ENCODE peak calls at places on chromosomes 3 and 15, in nine cellular contexts. W, J, D, X, R, P, M, N and E are unnamed samples. For H3K36me3, the result is how much of the 10 kb centered on the place peaks cover.

GRCh38 chr3:99633887-99634558 is 4.4 kb upstream of the COL8A1 start:
- DNase-seq in D (no peak), M (no peak), J (no peak), X (no peak), P (no peak), R (peak), N (no peak), W (no peak), E (peak)

GRCh38 chr3:81726735-81727134 is 34.7 kb downstream of the GBE1 start:
- DNase-seq in P (no peak), N (no peak), J (no peak), M (no peak), W (no peak), R (peak), D (no peak), X (no peak), E (peak)

GRCh38 chr3:123054422-123054821 is 12.4 kb upstream of the PDIA5 start:
- DNase-seq in R (no peak), J (no peak), D (no peak), W (no peak), P (no peak), M (no peak), X (no peak), N (no peak), E (no peak)

GRCh38 chr15:89946681-89947313 is 34.0 kb upstream of the ARPIN start:
- DNase-seq in X (no peak), J (no peak), P (no peak), R (no peak), W (no peak), D (no peak), N (no peak), M (no peak), E (no peak)

GRCh38 chr3:124768812-124769211 is 38.6 kb downstream of the UMPS start:
- DNase-seq in X (no peak), D (no peak), M (peak), N (peak), P (no peak), W (peak), J (no peak), R (no peak), E (peak)

GRCh38 chr3:36210840-36211655 is 169.3 kb upstream of the STAC start:
- DNase-seq in P (no peak), R (no peak), W (no peak), D (no peak), X (no peak), J (no peak), N (no peak), M (no peak), E (no peak)

GRCh38 chr3:134638385-134639020 is 12.3 kb downstream of the KY start:
- DNase-seq in M (peak), X (no peak), P (no peak), W (no peak), N (no peak), D (no peak), R (no peak), J (no peak), E (no peak)

GRCh38 chr3:105626739-105627138 is 242.1 kb downstream of the CBLB start:
- DNase-seq in W (no peak), M (no peak), D (no peak), J (no peak), X (no peak), N (no peak), R (no peak), P (no peak), E (no peak)

GRCh38 chr3:23103764-23104163 is 99.4 kb upstream of the UBE2E2 start:
- DNase-seq in P (no peak), W (no peak), J (no peak), N (no peak), X (no peak), M (no peak), R (no peak), D (no peak), E (no peak)

GRCh38 chr3:186260726-186261125 is 101.3 kb downstream of the DGKG start:
- DNase-seq in W (no peak), R (no peak), D (no peak), P (no peak), N (peak), M (no peak), X (no peak), J (no peak), E (no peak)

GRCh38 chr3:122609798-122610559 is 32.5 kb downstream of the PARP15 start:
- DNase-seq in J (no peak), D (no peak), P (no peak), R (peak), X (no peak), M (no peak), N (no peak), W (no peak), E (peak)

GRCh38 chr3:76415384-76415783 is 624.5 kb upstream of the ROBO2 start:
- DNase-seq in D (no peak), P (no peak), X (no peak), R (no peak), M (no peak), W (no peak), J (no peak), N (no peak), E (no peak)

GRCh38 chr15:94080416-94080815 is 150.9 kb upstream of the MCTP2 start:
- DNase-seq in W (no peak), M (no peak), X (peak), R (peak), P (no peak), D (no peak), N (no peak), J (peak), E (peak)

GRCh38 chr15:85704021-85704420 is 90.7 kb downstream of the KLHL25 start:
- DNase-seq in R (peak), D (no peak), M (no peak), X (no peak), W (no peak), J (no peak), N (no peak), P (no peak), E (no peak)

GRCh38 chr3:14137445-14137844 is 12.6 kb downstream of the TMEM43 start:
- DNase-seq in J (no peak), R (no peak), P (no peak), N (no peak), M (no peak), W (no peak), X (no peak), D (no peak), E (peak)

GRCh38 chr15:29055876-29056275 is 170.1 kb downstream of the APBA2 start:
- DNase-seq in X (no peak), J (no peak), W (no peak), D (no peak), M (no peak), P (no peak), N (peak), R (no peak), E (no peak)

GRCh38 chr3:53169045-53169831 is 8.2 kb downstream of the PRKCD start:
- DNase-seq in P (no peak), W (no peak), D (peak), X (no peak), R (no peak), M (no peak), J (no peak), N (peak), E (no peak)
- TF ChIP-seq CTCF in P (no peak), W (no peak), D (peak), X (no peak), R (no peak), M (no peak), J (no peak), N (no peak), E (no peak)

GRCh38 chr15:70111203-70112017 is 13.7 kb upstream of the TLE3 start:
- DNase-seq in P (no peak), J (peak), N (peak), X (peak), W (peak), R (peak), D (peak), M (peak), E (no peak)
- H3K4me3 ChIP-seq in P (no peak), J (peak), N (no peak), X (no peak), W (no peak), R (no peak), D (no peak), M (peak), E (no peak)

DNA sequence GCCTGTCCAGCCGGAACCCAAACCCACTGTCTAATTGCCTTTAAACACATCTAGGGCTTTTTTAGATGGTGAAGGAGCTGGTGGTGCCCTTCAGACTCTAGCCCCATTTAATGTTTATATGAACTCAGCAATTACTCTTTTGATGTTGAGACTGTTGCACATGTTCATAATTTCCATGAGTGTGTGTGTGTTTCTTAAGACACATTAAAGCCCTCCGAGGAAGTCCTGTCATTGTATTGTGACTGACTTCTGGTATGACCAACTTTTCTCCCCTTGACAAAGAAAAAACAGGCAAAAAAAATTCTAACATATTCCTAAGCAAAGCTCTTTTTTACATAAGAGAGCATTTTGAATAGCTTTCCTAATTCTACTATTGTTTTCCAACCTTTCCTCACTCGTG is 91.6 kb downstream of the FLNB start:
- DNase-seq in N (no peak), W (no peak), P (no peak), D (no peak), R (no peak), J (no peak), M (no peak), X (no peak), E (no peak)
- H3K36me3 ChIP-seq in N (half or more), W (under half), P (under half), D (under half), R (half or more), J (under half), M (under half), X (half or more), E (under half)

DNA sequence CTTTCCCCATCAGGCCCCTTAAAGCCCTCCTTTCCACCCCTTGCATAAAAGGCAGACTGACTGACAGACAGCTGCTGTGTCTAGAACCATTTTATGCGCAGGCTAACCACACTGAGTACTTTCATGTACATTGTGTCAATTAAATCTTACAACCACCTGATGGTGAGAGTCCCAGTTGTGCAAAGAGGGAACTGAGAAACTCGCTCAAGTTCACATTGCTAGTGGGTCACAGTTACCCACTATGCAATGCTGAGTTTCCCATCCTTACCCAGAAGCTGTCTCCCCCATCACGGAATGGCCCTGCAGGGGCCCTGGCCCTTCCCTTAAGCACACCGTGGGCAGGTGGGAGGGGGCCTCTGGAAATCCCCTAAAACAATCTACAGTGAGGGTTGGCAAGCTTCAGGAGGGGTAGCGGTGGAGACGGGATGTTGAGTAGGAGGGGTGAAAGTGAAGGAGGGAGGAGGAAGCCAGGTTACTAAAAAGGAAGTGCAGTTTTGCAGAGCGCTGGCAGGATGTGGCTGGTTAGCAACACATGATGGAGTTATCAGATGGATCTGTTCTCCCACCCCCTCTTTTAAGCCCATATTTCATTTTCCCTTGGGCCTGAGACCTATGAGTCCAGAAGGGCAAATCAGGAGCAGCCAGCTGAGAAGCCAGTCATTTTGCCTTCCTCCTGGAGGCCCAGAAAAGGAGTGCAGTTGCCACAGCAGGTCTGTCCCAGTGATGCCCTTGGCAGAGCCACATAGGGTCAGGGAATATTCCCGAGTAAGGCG is 30.0 kb downstream of the STARD5 start:
- DNase-seq in R (no peak), X (no peak), D (peak), N (peak), M (no peak), W (no peak), J (no peak), P (peak), E (no peak)
- TF ChIP-seq CTCF in R (no peak), X (no peak), D (no peak), N (no peak), M (no peak), W (no peak), J (no peak), P (no peak), E (no peak)

DNA sequence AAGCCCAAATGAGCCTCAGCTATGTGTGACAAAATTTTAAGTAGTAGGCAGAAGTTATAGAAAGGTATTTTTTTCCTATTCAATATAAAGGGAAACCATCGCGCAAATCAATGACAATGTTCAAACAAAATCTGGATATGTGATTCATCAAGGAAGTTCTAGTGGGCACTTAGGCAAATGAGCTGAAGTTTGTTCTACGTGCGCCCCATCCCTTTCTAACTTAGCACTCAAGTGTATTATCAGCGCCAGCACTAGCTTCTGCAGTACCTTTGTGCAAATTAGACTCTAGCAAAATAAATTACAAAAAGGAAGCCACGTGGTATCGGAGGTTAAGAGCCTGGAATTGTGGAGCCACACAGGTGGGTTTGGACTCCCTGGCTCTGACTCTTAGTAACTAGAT is 91.1 kb downstream of the TBL1XR1 start:
- DNase-seq in X (no peak), N (no peak), J (no peak), W (no peak), D (peak), R (no peak), P (no peak), M (peak), E (peak)
- H3K4me3 ChIP-seq in X (no peak), N (no peak), J (no peak), W (no peak), D (peak), R (no peak), P (no peak), M (no peak), E (no peak)

GRCh38 chr3:57268416-57268815 is 24.1 kb downstream of the ASB14 start:
- DNase-seq in X (no peak), N (no peak), P (no peak), R (no peak), W (no peak), M (no peak), D (no peak), J (no peak), E (no peak)
- H3K36me3 ChIP-seq in X (half or more), N (half or more), P (under half), R (under half), W (under half), M (under half), D (half or more), J (half or more), E (under half)